ENCODE peak calls at places on chromosomes 3 and 15, in ten cellular contexts. I is endodermal cell, O is neural crest cell, T is BJ, Z is foreskin fibroblast, L is lower lobe of right lung, K is tibial artery, C is fibroblast of lung, N is left ventricle myocardium inferior, S is dorsolateral prefrontal cortex. J is an unnamed sample.

GRCh38 chr15:75361989-75362641 is 6.3 kb downstream of the MAN2C1 start:
- DNase-seq in I (no peak), O (no peak), T (no peak), Z (no peak), L (no peak), K (no peak), C (no peak), N (no peak), S (no peak), J (no peak)

GRCh38 chr15:55360256-55360655 is 41.2 kb downstream of the PIGB start:
- DNase-seq in I (no peak), O (no peak), T (no peak), Z (no peak), L (no peak), K (no peak), C (no peak), N (no peak), S (no peak), J (no peak)

GRCh38 chr15:101320501-101321052 is 25.5 kb upstream of the SNRPA1 start:
- DNase-seq in I (peak), O (no peak), T (no peak), Z (peak), L (peak), K (no peak), C (peak), N (peak), S (no peak), J (peak)

GRCh38 chr3:113136071-113136470 is 75.3 kb upstream of the BOC start:
- DNase-seq in I (no peak), O (no peak), T (no peak), Z (peak), L (no peak), K (no peak), C (peak), N (no peak), S (no peak), J (no peak)

GRCh38 chr3:100891827-100892226 is 101.4 kb downstream of the ABI3BP start:
- DNase-seq in I (no peak), O (no peak), T (no peak), Z (no peak), L (no peak), K (no peak), C (no peak), N (no peak), S (no peak), J (no peak)

GRCh38 chr15:74384566-74385441 is 17.4 kb upstream of the CYP11A1 start:
- DNase-seq in I (no peak), O (no peak), T (no peak), Z (no peak), L (peak), K (no peak), C (no peak), N (no peak), S (peak), J (peak)

GRCh38 chr3:141093397-141093796 is 42.2 kb downstream of the SPSB4 start:
- DNase-seq in I (no peak), O (no peak), T (no peak), Z (no peak), L (no peak), K (no peak), C (no peak), N (no peak), S (no peak), J (no peak)

GRCh38 chr15:71800835-71801745 is 9.3 kb upstream of the NR2E3 start:
- DNase-seq in I (peak), O (peak), T (no peak), Z (peak), L (no peak), K (no peak), C (peak), N (no peak), S (peak), J (peak)

GRCh38 chr3:105459566-105460290 is 93.0 kb downstream of the ALCAM start:
- DNase-seq in I (no peak), O (no peak), T (no peak), Z (no peak), L (no peak), K (no peak), C (peak), N (no peak), S (no peak), J (no peak)

GRCh38 chr3:119221779-119222320 is 18.8 kb downstream of the B4GALT4 start:
- DNase-seq in I (no peak), O (no peak), T (no peak), Z (peak), L (no peak), K (no peak), C (no peak), N (no peak), S (no peak), J (no peak)

GRCh38 chr15:32747886-32748285 is 30.1 kb downstream of the GREM1 start:
- DNase-seq in I (no peak), O (no peak), T (peak), Z (peak), L (no peak), K (no peak), C (no peak), N (no peak), S (no peak), J (no peak)

GRCh38 chr3:69967156-69967555 is 32.4 kb upstream of the SAMMSON start:
- DNase-seq in I (no peak), O (no peak), T (no peak), Z (no peak), L (no peak), K (no peak), C (no peak), N (no peak), S (no peak), J (no peak)

GRCh38 chr3:32366638-32367368 is 24.9 kb upstream of the CMTM7 start:
- DNase-seq in I (no peak), O (no peak), T (no peak), Z (no peak), L (no peak), K (no peak), C (peak), N (no peak), S (no peak), J (peak)

GRCh38 chr15:55372701-55373440 is 35.3 kb downstream of the CCPG1 start:
- DNase-seq in I (no peak), O (no peak), T (no peak), Z (no peak), L (no peak), K (no peak), C (no peak), N (no peak), S (no peak), J (peak)

GRCh38 chr15:88394553-88395159 is 72.5 kb downstream of the MRPL46 start:
- DNase-seq in I (no peak), O (no peak), T (no peak), Z (no peak), L (no peak), K (no peak), C (peak), N (no peak), S (no peak), J (no peak)

GRCh38 chr3:53842436-53843194 is 3.6 kb downstream of the CHDH start:
- DNase-seq in I (peak), O (peak), T (no peak), Z (peak), L (no peak), K (no peak), C (no peak), N (no peak), S (peak), J (no peak)
- TF ChIP-seq CTCF in I (peak), O (peak), T (no peak), Z (no peak), L (no peak), K (no peak), C (no peak), N (peak), S (peak), J (no peak)

GRCh38 chr3:8996681-8997121 is 33.4 kb upstream of the RAD18 start:
- DNase-seq in I (peak), O (no peak), T (peak), Z (peak), L (no peak), K (peak), C (peak), N (peak), S (peak), J (no peak)
- TF ChIP-seq CTCF in I (peak), O (peak), T (peak), Z (peak), L (peak), K (peak), C (peak), N (peak), S (peak), J (no peak)

GRCh38 chr3:126995926-126996512 is 13.1 kb downstream of the PLXNA1 start:
- DNase-seq in I (no peak), O (no peak), T (no peak), Z (no peak), L (no peak), K (no peak), C (no peak), N (no peak), S (no peak), J (no peak)
- TF ChIP-seq CTCF in I (peak), O (no peak), T (peak), Z (peak), L (no peak), K (no peak), C (no peak), N (no peak), S (no peak), J (peak)

GRCh38 chr3:187986514-187986934 is 167.4 kb upstream of the LPP start:
- DNase-seq in I (no peak), O (no peak), T (peak), Z (peak), L (no peak), K (no peak), C (peak), N (no peak), S (no peak), J (no peak)
- TF ChIP-seq CTCF in I (no peak), O (no peak), T (peak), Z (no peak), L (no peak), K (no peak), C (no peak), N (no peak), S (no peak), J (no peak)

GRCh38 chr15:77033729-77034619 is 36.9 kb downstream of the TSPAN3 start:
- DNase-seq in I (no peak), O (peak), T (no peak), Z (no peak), L (peak), K (no peak), C (no peak), N (no peak), S (no peak), J (peak)
- TF ChIP-seq CTCF in I (no peak), O (no peak), T (no peak), Z (no peak), L (no peak), K (no peak), C (no peak), N (no peak), S (no peak), J (no peak)

DNA sequence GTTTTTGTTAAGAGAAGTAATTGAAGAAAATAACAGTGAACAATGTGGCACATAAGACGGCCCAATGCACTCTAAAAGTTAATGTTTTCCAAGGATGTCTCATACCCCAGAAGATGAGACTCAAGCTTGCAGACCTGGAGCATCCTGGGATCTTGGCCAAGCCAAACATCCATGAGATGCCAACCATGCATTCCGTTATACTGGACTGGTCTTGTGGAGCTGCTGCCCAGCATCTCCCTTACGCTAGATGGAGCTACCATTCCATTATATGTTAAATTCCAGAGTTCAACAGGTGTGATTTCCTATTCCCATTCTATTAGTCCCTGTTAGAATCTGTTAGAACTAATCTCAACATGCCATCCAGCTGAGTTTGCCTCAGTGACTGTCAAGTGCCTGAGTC is 181.8 kb downstream of the PDCD6IP start:
- DNase-seq in I (peak), O (no peak), T (peak), Z (peak), L (no peak), K (no peak), C (peak), N (no peak), S (no peak), J (peak)
- TF ChIP-seq CTCF in I (peak), O (peak), T (peak), Z (peak), L (peak), K (peak), C (peak), N (peak), S (peak), J (no peak)

DNA sequence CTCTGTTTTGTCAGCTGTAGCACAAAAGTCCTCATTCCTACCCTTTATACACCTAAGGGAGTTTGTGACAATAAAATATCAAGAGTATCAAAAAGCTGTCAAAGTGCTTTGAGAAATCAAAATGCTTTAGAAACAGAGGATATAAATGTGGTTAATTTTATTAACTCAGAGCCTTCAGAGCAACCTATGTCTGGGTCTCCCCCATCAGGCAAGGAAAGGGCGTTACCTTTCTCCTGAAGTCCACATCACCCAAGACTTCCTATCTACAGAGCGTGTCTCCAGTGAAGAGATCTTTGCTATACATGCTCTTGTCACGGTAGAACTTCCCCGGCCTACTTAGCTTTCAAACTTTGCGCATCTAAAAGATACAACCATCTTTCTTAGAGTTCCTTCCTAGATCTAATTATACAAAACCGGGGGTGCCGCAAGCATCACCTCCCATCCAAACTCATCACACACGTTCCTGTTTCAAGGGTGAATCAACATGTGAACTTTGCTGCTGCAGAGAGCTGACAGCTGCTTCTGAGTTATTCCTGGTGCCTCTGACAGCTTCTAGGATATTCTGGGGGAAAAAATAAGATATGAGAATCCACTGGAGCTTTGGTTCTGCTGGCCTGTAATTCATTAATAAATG is 93.0 kb downstream of the RARB start:
- DNase-seq in I (no peak), O (no peak), T (no peak), Z (no peak), L (no peak), K (no peak), C (no peak), N (no peak), S (no peak), J (no peak)
- TF ChIP-seq CTCF in I (peak), O (no peak), T (no peak), Z (no peak), L (no peak), K (no peak), C (no peak), N (no peak), S (no peak), J (no peak)

DNA sequence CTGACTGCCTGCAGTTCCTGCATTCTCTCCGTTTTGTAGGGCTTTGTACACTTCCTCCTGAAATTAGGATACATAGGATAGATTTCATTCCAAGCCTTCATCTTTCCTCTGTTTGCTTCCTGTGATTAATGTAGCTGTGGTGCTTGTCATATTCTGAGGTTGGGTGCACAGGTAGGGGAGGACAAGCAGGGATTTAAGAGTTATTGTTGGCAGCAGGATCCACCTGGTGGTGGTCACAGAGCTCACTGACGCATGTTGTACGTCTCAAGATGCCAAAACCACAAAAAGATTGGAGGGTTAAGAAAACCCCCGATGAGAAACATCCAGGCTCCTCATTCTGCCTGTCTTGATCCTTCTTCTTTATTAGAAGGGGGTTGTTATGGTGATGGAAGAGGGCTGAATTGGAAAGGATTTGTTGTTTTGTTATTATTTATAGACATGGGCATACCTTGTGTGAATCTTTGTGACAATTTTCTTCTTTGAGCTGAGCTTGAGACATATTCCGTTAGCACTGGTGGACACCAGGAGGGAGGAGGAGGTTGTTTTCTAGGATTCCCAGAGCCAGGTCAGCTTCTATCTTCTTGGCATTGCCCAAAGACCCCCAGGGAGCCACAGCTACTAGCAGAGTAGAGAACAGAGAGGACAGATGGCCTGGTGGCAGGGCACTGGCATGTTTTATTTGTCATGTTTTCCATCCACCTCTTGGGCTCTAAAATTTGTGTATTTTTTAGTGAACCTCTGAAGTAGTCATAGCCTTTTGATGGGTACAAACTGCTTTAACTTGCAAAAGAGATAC is 57.7 kb upstream of the LARS2 start:
- DNase-seq in I (peak), O (no peak), T (no peak), Z (no peak), L (no peak), K (no peak), C (no peak), N (no peak), S (no peak), J (no peak)
- TF ChIP-seq CTCF in I (peak), O (no peak), T (no peak), Z (no peak), L (no peak), K (no peak), C (no peak), N (no peak), S (no peak), J (no peak)